ENCODE peak calls at places on chromosomes 2 and 18, in ten cellular contexts. One of them, this sample, is unnamed.

GRCh38 chr2:108444941-108445840 is 3.8 kb upstream of the GCC2 start:
- DNase-seq in WERI-Rb-1: peak
- DNase-seq in CD8-positive, alpha-beta T cell: no peak
- DNase-seq in suprapubic skin: no peak
- DNase-seq in body of pancreas: no peak
- DNase-seq in caudate nucleus: no peak
- DNase-seq in cardiac muscle cell: no peak
- DNase-seq in IMR-90: peak
- DNase-seq in tibial nerve: no peak
- DNase-seq in AG04450: no peak
- DNase-seq in this sample: no peak

GRCh38 chr2:28004086-28004485 is 113.6 kb downstream of the BABAM2 start:
- DNase-seq in IMR-90: peak
- DNase-seq in WERI-Rb-1: no peak
- DNase-seq in tibial nerve: no peak
- DNase-seq in suprapubic skin: no peak
- DNase-seq in caudate nucleus: no peak
- DNase-seq in body of pancreas: no peak
- DNase-seq in cardiac muscle cell: no peak
- DNase-seq in CD8-positive, alpha-beta T cell: no peak
- DNase-seq in AG04450: peak
- DNase-seq in this sample: no peak

GRCh38 chr2:178237488-178238143 is 43.3 kb downstream of the OSBPL6 start:
- DNase-seq in body of pancreas: no peak
- DNase-seq in caudate nucleus: no peak
- DNase-seq in IMR-90: peak
- DNase-seq in WERI-Rb-1: no peak
- DNase-seq in AG04450: no peak
- DNase-seq in tibial nerve: no peak
- DNase-seq in suprapubic skin: no peak
- DNase-seq in CD8-positive, alpha-beta T cell: no peak
- DNase-seq in cardiac muscle cell: no peak
- DNase-seq in this sample: no peak

GRCh38 chr2:238978507-238978906 is 130.6 kb downstream of the TWIST2 start:
- DNase-seq in caudate nucleus: no peak
- DNase-seq in WERI-Rb-1: no peak
- DNase-seq in tibial nerve: no peak
- DNase-seq in AG04450: no peak
- DNase-seq in cardiac muscle cell: no peak
- DNase-seq in CD8-positive, alpha-beta T cell: no peak
- DNase-seq in suprapubic skin: no peak
- DNase-seq in body of pancreas: no peak
- DNase-seq in IMR-90: no peak
- DNase-seq in this sample: no peak

GRCh38 chr2:82795446-82795845 is 1663.6 kb downstream of the SUCLG1 start:
- DNase-seq in CD8-positive, alpha-beta T cell: no peak
- DNase-seq in caudate nucleus: no peak
- DNase-seq in WERI-Rb-1: no peak
- DNase-seq in body of pancreas: no peak
- DNase-seq in cardiac muscle cell: no peak
- DNase-seq in tibial nerve: no peak
- DNase-seq in IMR-90: peak
- DNase-seq in suprapubic skin: no peak
- DNase-seq in AG04450: no peak
- DNase-seq in this sample: no peak

GRCh38 chr2:69973335-69973735 is 11.9 kb upstream of the ASPRV1 start:
- DNase-seq in AG04450: peak
- DNase-seq in CD8-positive, alpha-beta T cell: no peak
- DNase-seq in suprapubic skin: no peak
- DNase-seq in cardiac muscle cell: no peak
- DNase-seq in WERI-Rb-1: no peak
- DNase-seq in tibial nerve: no peak
- DNase-seq in caudate nucleus: no peak
- DNase-seq in body of pancreas: no peak
- DNase-seq in IMR-90: peak
- DNase-seq in this sample: no peak

GRCh38 chr18:21386523-21387240 is 144.7 kb downstream of the GREB1L start:
- DNase-seq in CD8-positive, alpha-beta T cell: no peak
- DNase-seq in cardiac muscle cell: no peak
- DNase-seq in WERI-Rb-1: no peak
- DNase-seq in body of pancreas: no peak
- DNase-seq in suprapubic skin: no peak
- DNase-seq in IMR-90: no peak
- DNase-seq in AG04450: no peak
- DNase-seq in caudate nucleus: no peak
- DNase-seq in tibial nerve: no peak
- DNase-seq in this sample: no peak

GRCh38 chr18:76983184-76983583 is 149.4 kb downstream of the MBP start:
- DNase-seq in caudate nucleus: peak
- DNase-seq in cardiac muscle cell: peak
- DNase-seq in IMR-90: peak
- DNase-seq in tibial nerve: peak
- DNase-seq in CD8-positive, alpha-beta T cell: peak
- DNase-seq in AG04450: peak
- DNase-seq in body of pancreas: peak
- DNase-seq in WERI-Rb-1: peak
- DNase-seq in suprapubic skin: peak
- DNase-seq in this sample: peak

GRCh38 chr18:74290831-74291770 is 662 bp downstream of the CYB5A start:
- DNase-seq in IMR-90: no peak
- DNase-seq in tibial nerve: no peak
- DNase-seq in cardiac muscle cell: peak
- DNase-seq in caudate nucleus: peak
- DNase-seq in AG04450: no peak
- DNase-seq in body of pancreas: peak
- DNase-seq in suprapubic skin: no peak
- DNase-seq in CD8-positive, alpha-beta T cell: peak
- DNase-seq in WERI-Rb-1: no peak
- DNase-seq in this sample: peak

GRCh38 chr2:54666131-54666637 is 57.3 kb upstream of the EML6 start:
- DNase-seq in body of pancreas: no peak
- DNase-seq in cardiac muscle cell: no peak
- DNase-seq in CD8-positive, alpha-beta T cell: no peak
- DNase-seq in suprapubic skin: no peak
- DNase-seq in tibial nerve: no peak
- DNase-seq in AG04450: no peak
- DNase-seq in caudate nucleus: no peak
- DNase-seq in WERI-Rb-1: no peak
- DNase-seq in IMR-90: peak
- DNase-seq in this sample: peak

GRCh38 chr18:22560283-22560627 is 142.5 kb upstream of the CTAGE1 start:
- DNase-seq in CD8-positive, alpha-beta T cell: no peak
- DNase-seq in suprapubic skin: no peak
- DNase-seq in IMR-90: no peak
- DNase-seq in tibial nerve: no peak
- DNase-seq in AG04450: no peak
- DNase-seq in caudate nucleus: no peak
- DNase-seq in cardiac muscle cell: no peak
- DNase-seq in body of pancreas: no peak
- DNase-seq in WERI-Rb-1: no peak
- DNase-seq in this sample: no peak

GRCh38 chr18:22558945-22559385 is 141.2 kb upstream of the CTAGE1 start:
- DNase-seq in body of pancreas: peak
- DNase-seq in tibial nerve: no peak
- DNase-seq in caudate nucleus: no peak
- DNase-seq in IMR-90: peak
- DNase-seq in WERI-Rb-1: no peak
- DNase-seq in AG04450: no peak
- DNase-seq in suprapubic skin: no peak
- DNase-seq in cardiac muscle cell: peak
- DNase-seq in CD8-positive, alpha-beta T cell: no peak
- DNase-seq in this sample: peak

GRCh38 chr18:22556271-22556990 is 138.7 kb upstream of the CTAGE1 start:
- DNase-seq in CD8-positive, alpha-beta T cell: no peak
- DNase-seq in WERI-Rb-1: no peak
- DNase-seq in IMR-90: peak
- DNase-seq in tibial nerve: no peak
- DNase-seq in suprapubic skin: no peak
- DNase-seq in body of pancreas: peak
- DNase-seq in caudate nucleus: no peak
- DNase-seq in cardiac muscle cell: no peak
- DNase-seq in AG04450: no peak
- DNase-seq in this sample: no peak

GRCh38 chr18:22559414-22560282 is 141.9 kb upstream of the CTAGE1 start:
- DNase-seq in cardiac muscle cell: peak
- DNase-seq in WERI-Rb-1: peak
- DNase-seq in caudate nucleus: no peak
- DNase-seq in CD8-positive, alpha-beta T cell: peak
- DNase-seq in suprapubic skin: no peak
- DNase-seq in AG04450: no peak
- DNase-seq in body of pancreas: peak
- DNase-seq in IMR-90: peak
- DNase-seq in tibial nerve: no peak
- DNase-seq in this sample: peak

GRCh38 chr18:22557160-22557941 is 139.6 kb upstream of the CTAGE1 start:
- DNase-seq in WERI-Rb-1: no peak
- DNase-seq in suprapubic skin: no peak
- DNase-seq in body of pancreas: no peak
- DNase-seq in cardiac muscle cell: no peak
- DNase-seq in caudate nucleus: no peak
- DNase-seq in CD8-positive, alpha-beta T cell: no peak
- DNase-seq in IMR-90: no peak
- DNase-seq in tibial nerve: no peak
- DNase-seq in AG04450: no peak
- DNase-seq in this sample: no peak
- H3K27ac ChIP-seq in WERI-Rb-1: no peak
- H3K27ac ChIP-seq in suprapubic skin: no peak
- H3K27ac ChIP-seq in body of pancreas: no peak
- H3K27ac ChIP-seq in cardiac muscle cell: peak
- H3K27ac ChIP-seq in caudate nucleus: no peak
- H3K27ac ChIP-seq in CD8-positive, alpha-beta T cell: no peak
- H3K27ac ChIP-seq in IMR-90: no peak
- H3K27ac ChIP-seq in tibial nerve: no peak
- H3K27ac ChIP-seq in AG04450: no peak
- H3K27ac ChIP-seq in this sample: no peak

GRCh38 chr2:130728007-130728454 is 839 bp upstream of the GPR148 start:
- DNase-seq in IMR-90: no peak
- DNase-seq in suprapubic skin: no peak
- DNase-seq in cardiac muscle cell: peak
- DNase-seq in WERI-Rb-1: no peak
- DNase-seq in caudate nucleus: no peak
- DNase-seq in CD8-positive, alpha-beta T cell: peak
- DNase-seq in body of pancreas: peak
- DNase-seq in AG04450: no peak
- DNase-seq in tibial nerve: no peak
- DNase-seq in this sample: no peak
- H3K27ac ChIP-seq in IMR-90: no peak
- H3K27ac ChIP-seq in suprapubic skin: peak
- H3K27ac ChIP-seq in cardiac muscle cell: peak
- H3K27ac ChIP-seq in WERI-Rb-1: no peak
- H3K27ac ChIP-seq in caudate nucleus: no peak
- H3K27ac ChIP-seq in CD8-positive, alpha-beta T cell: peak
- H3K27ac ChIP-seq in body of pancreas: peak
- H3K27ac ChIP-seq in AG04450: no peak
- H3K27ac ChIP-seq in tibial nerve: peak
- H3K27ac ChIP-seq in this sample: peak

GRCh38 chr18:44793186-44793585 is 112.5 kb downstream of the SETBP1 start:
- DNase-seq in IMR-90: no peak
- DNase-seq in tibial nerve: no peak
- DNase-seq in body of pancreas: no peak
- DNase-seq in CD8-positive, alpha-beta T cell: no peak
- DNase-seq in caudate nucleus: no peak
- DNase-seq in cardiac muscle cell: no peak
- DNase-seq in WERI-Rb-1: no peak
- DNase-seq in suprapubic skin: no peak
- DNase-seq in AG04450: no peak
- DNase-seq in this sample: no peak

GRCh38 chr18:44791520-44791919 is 110.8 kb downstream of the SETBP1 start:
- DNase-seq in CD8-positive, alpha-beta T cell: no peak
- DNase-seq in body of pancreas: no peak
- DNase-seq in tibial nerve: no peak
- DNase-seq in suprapubic skin: no peak
- DNase-seq in WERI-Rb-1: no peak
- DNase-seq in AG04450: no peak
- DNase-seq in cardiac muscle cell: no peak
- DNase-seq in caudate nucleus: no peak
- DNase-seq in IMR-90: no peak
- DNase-seq in this sample: no peak

GRCh38 chr18:44792456-44793080 is 111.9 kb downstream of the SETBP1 start:
- DNase-seq in CD8-positive, alpha-beta T cell: no peak
- DNase-seq in caudate nucleus: no peak
- DNase-seq in AG04450: no peak
- DNase-seq in cardiac muscle cell: peak
- DNase-seq in WERI-Rb-1: no peak
- DNase-seq in body of pancreas: no peak
- DNase-seq in IMR-90: peak
- DNase-seq in suprapubic skin: no peak
- DNase-seq in tibial nerve: no peak
- DNase-seq in this sample: no peak

GRCh38 chr18:44795241-44795640 is 114.6 kb downstream of the SETBP1 start:
- DNase-seq in IMR-90: no peak
- DNase-seq in WERI-Rb-1: no peak
- DNase-seq in AG04450: no peak
- DNase-seq in cardiac muscle cell: no peak
- DNase-seq in body of pancreas: no peak
- DNase-seq in caudate nucleus: no peak
- DNase-seq in tibial nerve: no peak
- DNase-seq in CD8-positive, alpha-beta T cell: no peak
- DNase-seq in suprapubic skin: no peak
- DNase-seq in this sample: no peak

DNA sequence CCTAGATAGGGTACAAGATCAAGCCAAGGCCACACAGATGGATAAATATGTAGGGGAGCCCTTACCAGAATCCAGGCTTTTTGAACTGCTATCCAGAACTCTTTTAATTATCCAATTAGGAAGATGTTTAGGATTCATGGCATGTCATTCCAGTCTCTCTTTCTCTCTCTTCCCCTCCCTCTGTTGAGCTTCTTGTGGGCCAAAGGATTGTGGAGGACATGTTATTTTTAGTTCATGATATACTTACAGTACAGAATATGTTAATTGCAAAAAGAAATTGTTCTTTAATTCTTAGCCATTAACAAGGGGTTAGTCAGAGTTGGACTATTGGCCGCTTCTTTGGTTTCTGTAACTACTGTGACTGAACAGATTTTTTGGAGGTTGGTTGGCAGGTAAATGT is 113.0 kb downstream of the SETBP1 start:
- DNase-seq in suprapubic skin: no peak
- DNase-seq in cardiac muscle cell: no peak
- DNase-seq in WERI-Rb-1: no peak
- DNase-seq in AG04450: no peak
- DNase-seq in caudate nucleus: no peak
- DNase-seq in tibial nerve: no peak
- DNase-seq in CD8-positive, alpha-beta T cell: no peak
- DNase-seq in body of pancreas: no peak
- DNase-seq in IMR-90: no peak
- DNase-seq in this sample: no peak
- H3K27ac ChIP-seq in suprapubic skin: no peak
- H3K27ac ChIP-seq in cardiac muscle cell: peak
- H3K27ac ChIP-seq in WERI-Rb-1: no peak
- H3K27ac ChIP-seq in AG04450: no peak
- H3K27ac ChIP-seq in caudate nucleus: no peak
- H3K27ac ChIP-seq in tibial nerve: no peak
- H3K27ac ChIP-seq in CD8-positive, alpha-beta T cell: no peak
- H3K27ac ChIP-seq in body of pancreas: no peak
- H3K27ac ChIP-seq in IMR-90: no peak
- H3K27ac ChIP-seq in this sample: no peak

DNA sequence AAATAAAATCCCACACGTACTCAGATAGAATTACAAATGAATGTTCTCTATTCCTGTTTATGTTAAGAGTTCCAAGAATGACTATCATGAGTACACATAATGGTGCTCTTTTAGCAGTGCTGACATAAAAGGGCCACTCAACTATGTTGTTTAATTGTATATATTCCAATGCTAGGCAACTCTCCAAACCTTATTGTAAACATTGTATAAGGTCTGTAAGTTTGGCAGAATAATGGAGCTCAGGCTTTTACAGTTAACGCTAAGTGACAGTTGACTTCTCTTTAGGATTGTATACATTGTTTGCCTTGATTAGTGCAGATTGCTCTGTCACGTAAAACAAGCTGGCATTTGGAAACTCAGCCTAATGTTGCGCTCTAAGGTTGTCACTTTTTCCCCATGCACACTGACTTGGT is 20.8 kb downstream of the RBMS1 start:
- DNase-seq in WERI-Rb-1: no peak
- DNase-seq in cardiac muscle cell: no peak
- DNase-seq in caudate nucleus: no peak
- DNase-seq in body of pancreas: no peak
- DNase-seq in AG04450: peak
- DNase-seq in tibial nerve: no peak
- DNase-seq in suprapubic skin: no peak
- DNase-seq in IMR-90: peak
- DNase-seq in CD8-positive, alpha-beta T cell: no peak
- DNase-seq in this sample: no peak
- H3K27ac ChIP-seq in WERI-Rb-1: no peak
- H3K27ac ChIP-seq in cardiac muscle cell: no peak
- H3K27ac ChIP-seq in caudate nucleus: no peak
- H3K27ac ChIP-seq in body of pancreas: no peak
- H3K27ac ChIP-seq in AG04450: peak
- H3K27ac ChIP-seq in tibial nerve: no peak
- H3K27ac ChIP-seq in suprapubic skin: no peak
- H3K27ac ChIP-seq in IMR-90: peak
- H3K27ac ChIP-seq in CD8-positive, alpha-beta T cell: no peak
- H3K27ac ChIP-seq in this sample: no peak

This sample was measured in prostate gland.